ENCODE peak calls at places on chromosomes 5 and 9, in five cellular contexts. One of them, this sample, is unnamed.

GRCh38 chr9:31347082-31347617 is 1037.3 kb upstream of the ACO1 start:
- DNase-seq in neuronal stem cell: no peak
- DNase-seq in HCT116: no peak
- DNase-seq in cardiac muscle cell: no peak
- DNase-seq in aorta: no peak
- DNase-seq in this sample: no peak

GRCh38 chr5:61280205-61280604 is 51.9 kb upstream of the ZSWIM6 start:
- DNase-seq in neuronal stem cell: no peak
- DNase-seq in HCT116: peak; percentile 33
- DNase-seq in cardiac muscle cell: no peak
- DNase-seq in aorta: no peak
- DNase-seq in this sample: peak; percentile 72

GRCh38 chr9:97470076-97470475 is 31.4 kb upstream of the TMOD1 start:
- DNase-seq in neuronal stem cell: no peak
- DNase-seq in HCT116: peak; percentile 7
- DNase-seq in cardiac muscle cell: peak; percentile 38
- DNase-seq in aorta: no peak
- DNase-seq in this sample: no peak

GRCh38 chr9:6545017-6545691 is 100.4 kb downstream of the GLDC start:
- DNase-seq in neuronal stem cell: no peak
- DNase-seq in HCT116: no peak
- DNase-seq in cardiac muscle cell: no peak
- DNase-seq in aorta: no peak
- DNase-seq in this sample: no peak

GRCh38 chr9:109604788-109605187 is 106.7 kb upstream of the PTPN3 start:
- DNase-seq in neuronal stem cell: no peak
- DNase-seq in HCT116: no peak
- DNase-seq in cardiac muscle cell: no peak
- DNase-seq in aorta: no peak
- DNase-seq in this sample: no peak

GRCh38 chr9:124045076-124045829 is 33.7 kb downstream of the LHX2 start:
- DNase-seq in neuronal stem cell: no peak
- DNase-seq in HCT116: no peak
- DNase-seq in cardiac muscle cell: no peak
- DNase-seq in aorta: no peak
- DNase-seq in this sample: no peak

GRCh38 chr9:84759300-84759750 is 89.8 kb downstream of the NTRK2 start:
- DNase-seq in neuronal stem cell: no peak
- DNase-seq in HCT116: no peak
- DNase-seq in cardiac muscle cell: no peak
- DNase-seq in aorta: no peak
- DNase-seq in this sample: no peak

GRCh38 chr5:159097461-159098284 is 2.0 kb downstream of the EBF1 start:
- DNase-seq in neuronal stem cell: peak; percentile 23
- DNase-seq in HCT116: no peak
- DNase-seq in cardiac muscle cell: no peak
- DNase-seq in aorta: peak; percentile 71
- DNase-seq in this sample: no peak

GRCh38 chr9:35666045-35666444 is 1.1 kb upstream of the ARHGEF39 start:
- DNase-seq in neuronal stem cell: no peak
- DNase-seq in HCT116: no peak
- DNase-seq in cardiac muscle cell: no peak
- DNase-seq in aorta: no peak
- DNase-seq in this sample: no peak

GRCh38 chr9:99387416-99387815 is 165.3 kb downstream of the SEC61B start:
- DNase-seq in neuronal stem cell: no peak
- DNase-seq in HCT116: no peak
- DNase-seq in cardiac muscle cell: no peak
- DNase-seq in aorta: no peak
- DNase-seq in this sample: no peak

GRCh38 chr5:61675015-61675692 is 343.1 kb downstream of the ZSWIM6 start:
- DNase-seq in neuronal stem cell: peak; percentile 63
- DNase-seq in HCT116: peak; percentile 12
- DNase-seq in cardiac muscle cell: no peak
- DNase-seq in aorta: no peak
- DNase-seq in this sample: no peak

GRCh38 chr5:179793470-179794139 is at the start of gene LTC4S:
- DNase-seq in neuronal stem cell: no peak
- DNase-seq in HCT116: no peak
- DNase-seq in cardiac muscle cell: no peak
- DNase-seq in aorta: peak; percentile 95
- DNase-seq in this sample: peak; percentile 66

GRCh38 chr5:155460501-155460931 is 447.0 kb downstream of the KIF4B start:
- DNase-seq in neuronal stem cell: no peak
- DNase-seq in HCT116: no peak
- DNase-seq in cardiac muscle cell: no peak
- DNase-seq in aorta: no peak
- DNase-seq in this sample: no peak

GRCh38 chr5:119179857-119180641 is 109.2 kb downstream of the DMXL1 start:
- DNase-seq in neuronal stem cell: no peak
- DNase-seq in HCT116: no peak
- DNase-seq in cardiac muscle cell: no peak
- DNase-seq in aorta: no peak
- DNase-seq in this sample: no peak

GRCh38 chr5:155311721-155312120 is 298.2 kb downstream of the KIF4B start:
- DNase-seq in neuronal stem cell: no peak
- DNase-seq in HCT116: no peak
- DNase-seq in cardiac muscle cell: no peak
- DNase-seq in aorta: no peak
- DNase-seq in this sample: no peak

GRCh38 chr5:151087475-151087874 is 6.6 kb upstream of the TNIP1 start:
- DNase-seq in neuronal stem cell: no peak
- DNase-seq in HCT116: no peak
- DNase-seq in cardiac muscle cell: no peak
- DNase-seq in aorta: no peak
- DNase-seq in this sample: no peak

GRCh38 chr5:168227973-168228615 is 63.4 kb upstream of the WWC1 start:
- DNase-seq in neuronal stem cell: no peak
- DNase-seq in HCT116: no peak
- DNase-seq in cardiac muscle cell: no peak
- DNase-seq in aorta: no peak
- DNase-seq in this sample: no peak

GRCh38 chr5:126808619-126809018 is 31.7 kb downstream of the LMNB1 start:
- DNase-seq in neuronal stem cell: peak; percentile 4
- DNase-seq in HCT116: no peak
- DNase-seq in cardiac muscle cell: peak; percentile 47
- DNase-seq in aorta: no peak
- DNase-seq in this sample: no peak

GRCh38 chr5:130532786-130533185 is 628.5 kb downstream of the CHSY3 start:
- DNase-seq in neuronal stem cell: no peak
- DNase-seq in HCT116: no peak
- DNase-seq in cardiac muscle cell: no peak
- DNase-seq in aorta: no peak
- DNase-seq in this sample: no peak

GRCh38 chr5:32707394-32707997 is 3.6 kb upstream of the NPR3 start:
- DNase-seq in neuronal stem cell: peak; percentile 18
- DNase-seq in HCT116: peak; percentile 21
- DNase-seq in cardiac muscle cell: peak; percentile 36
- DNase-seq in aorta: no peak
- DNase-seq in this sample: no peak

GRCh38 chr9:107251756-107252322 is 31.2 kb upstream of the RAD23B start:
- DNase-seq in neuronal stem cell: no peak
- DNase-seq in HCT116: no peak
- DNase-seq in cardiac muscle cell: no peak
- DNase-seq in aorta: no peak
- DNase-seq in this sample: no peak

DNA sequence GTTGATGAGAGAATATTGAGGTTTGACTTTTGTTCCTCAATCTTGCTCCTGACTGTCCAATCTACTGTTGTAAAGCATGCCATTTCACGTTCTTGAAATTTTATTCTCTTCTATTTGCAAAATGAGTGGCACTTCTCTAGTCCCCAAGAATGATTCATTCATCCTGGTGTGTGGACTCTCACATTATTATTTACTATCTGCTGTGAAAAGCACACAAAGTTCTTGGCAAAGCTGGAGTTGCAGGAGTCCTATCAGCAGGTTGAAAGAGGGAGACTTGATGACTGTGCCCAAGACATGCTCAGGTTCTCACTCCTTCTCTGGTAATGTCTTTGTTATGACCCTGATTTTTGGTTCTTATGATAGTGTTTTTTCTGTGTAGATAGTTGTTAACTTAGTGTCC is 382.6 kb downstream of the DMRTA1 start:
- DNase-seq in neuronal stem cell: no peak
- DNase-seq in HCT116: no peak
- DNase-seq in cardiac muscle cell: no peak
- DNase-seq in aorta: no peak
- DNase-seq in this sample: no peak
- H3K27ac ChIP-seq in neuronal stem cell: no peak overlapping the region
- H3K27ac ChIP-seq in HCT116: no peak overlapping the region
- H3K27ac ChIP-seq in cardiac muscle cell: no peak overlapping the region
- H3K27ac ChIP-seq in aorta: no peak overlapping the region
- H3K27ac ChIP-seq in this sample: no peak overlapping the region

GRCh38 chr5:177984565-177985166 is 11.4 kb downstream of the PROP1 start:
- DNase-seq in neuronal stem cell: no peak
- DNase-seq in HCT116: no peak
- DNase-seq in cardiac muscle cell: no peak
- DNase-seq in aorta: no peak
- DNase-seq in this sample: no peak
- H3K27me3 ChIP-seq in neuronal stem cell: no peaks in the 10 kb centered on the region
- H3K27me3 ChIP-seq in HCT116: no peaks in the 10 kb centered on the region
- H3K27me3 ChIP-seq in cardiac muscle cell: peaks cover 48% of the 10 kb centered on the region
- H3K27me3 ChIP-seq in aorta: no peaks in the 10 kb centered on the region
- H3K27me3 ChIP-seq in this sample: peaks cover 17% of the 10 kb centered on the region

DNA sequence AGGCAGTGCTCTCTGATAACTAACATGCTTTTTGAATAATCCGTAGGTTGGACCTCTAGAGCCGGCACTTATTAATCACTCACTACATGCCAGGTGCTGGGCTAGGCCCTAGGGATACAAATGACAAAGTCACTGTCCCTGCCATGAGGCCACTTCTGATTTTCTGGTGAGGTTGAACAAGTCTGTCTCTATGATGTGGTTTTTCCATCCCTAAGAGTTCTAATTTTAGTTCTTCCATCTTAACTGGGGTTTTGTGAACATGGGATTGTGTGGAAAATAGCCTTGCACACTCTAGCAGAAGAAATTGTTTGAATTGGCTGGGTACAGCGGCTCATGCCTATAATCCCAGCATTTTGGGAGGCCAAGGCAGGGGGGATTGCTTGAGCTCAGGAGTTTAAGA is 64.6 kb downstream of the IL31RA start:
- DNase-seq in neuronal stem cell: no peak
- DNase-seq in HCT116: no peak
- DNase-seq in cardiac muscle cell: no peak
- DNase-seq in aorta: no peak
- DNase-seq in this sample: no peak
- H3K27ac ChIP-seq in neuronal stem cell: no peak overlapping the region
- H3K27ac ChIP-seq in HCT116: no peak overlapping the region
- H3K27ac ChIP-seq in cardiac muscle cell: no peak overlapping the region
- H3K27ac ChIP-seq in aorta: no peak overlapping the region
- H3K27ac ChIP-seq in this sample: no peak overlapping the region

GRCh38 chr5:172565455-172565854 is 75.6 kb upstream of the NEURL1B start:
- DNase-seq in neuronal stem cell: no peak
- DNase-seq in HCT116: no peak
- DNase-seq in cardiac muscle cell: no peak
- DNase-seq in aorta: no peak
- DNase-seq in this sample: no peak
- H3K27me3 ChIP-seq in neuronal stem cell: no peaks in the 10 kb centered on the region
- H3K27me3 ChIP-seq in HCT116: peaks cover 9% of the 10 kb centered on the region
- H3K27me3 ChIP-seq in cardiac muscle cell: no peaks in the 10 kb centered on the region
- H3K27me3 ChIP-seq in aorta: no peaks in the 10 kb centered on the region
- H3K27me3 ChIP-seq in this sample: no peaks in the 10 kb centered on the region

DNA sequence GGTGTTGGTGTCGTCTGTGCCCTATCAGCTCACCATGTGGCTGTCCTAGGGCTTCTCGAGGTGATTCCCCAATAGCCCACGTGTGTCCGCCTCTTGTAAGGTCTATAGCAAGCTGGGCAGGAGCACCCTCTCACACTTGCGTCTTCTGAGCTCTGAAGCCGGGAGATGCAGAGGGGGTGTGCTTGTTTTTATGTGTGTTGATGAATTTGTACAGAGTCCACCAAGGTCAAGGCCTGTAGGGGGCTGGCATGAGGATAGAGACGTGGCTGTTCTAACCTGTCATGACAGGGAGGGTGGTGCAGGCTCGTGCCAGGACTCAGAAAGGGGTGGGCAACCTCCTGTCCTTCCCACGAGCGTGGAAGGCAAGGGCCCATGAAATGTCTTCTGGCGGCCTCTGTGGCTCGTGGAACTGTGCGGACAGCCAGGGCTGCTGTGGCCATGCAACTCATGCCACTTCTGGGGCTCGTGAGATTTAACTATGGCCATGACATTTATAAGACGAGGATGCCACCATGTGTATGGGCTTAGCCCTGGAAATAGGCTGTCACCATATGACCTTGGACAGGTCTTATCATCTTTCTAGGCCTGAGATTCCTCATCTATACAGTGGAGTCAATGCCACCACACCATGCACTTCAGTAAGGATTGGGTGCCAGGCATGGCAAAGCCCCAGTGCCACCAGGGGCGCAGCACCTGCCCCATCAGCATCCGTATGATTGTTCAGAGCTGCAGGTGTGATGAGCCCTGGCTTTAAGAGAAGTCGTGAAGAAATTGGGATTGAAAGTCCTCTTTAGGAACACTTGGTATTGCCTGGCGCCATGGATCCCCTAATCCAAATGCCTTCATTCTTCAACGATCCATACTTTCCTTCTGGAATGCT is 2.3 kb upstream of the OLFM1 start:
- DNase-seq in neuronal stem cell: no peak
- DNase-seq in HCT116: no peak
- DNase-seq in cardiac muscle cell: no peak
- DNase-seq in aorta: no peak
- DNase-seq in this sample: no peak
- H3K27ac ChIP-seq in neuronal stem cell: no peak overlapping the region
- H3K27ac ChIP-seq in HCT116: no peak overlapping the region
- H3K27ac ChIP-seq in cardiac muscle cell: no peak overlapping the region
- H3K27ac ChIP-seq in aorta: no peak overlapping the region
- H3K27ac ChIP-seq in this sample: no peak overlapping the region

GRCh38 chr5:1915316-1915715 is 32.6 kb upstream of the IRX4 start:
- DNase-seq in neuronal stem cell: no peak
- DNase-seq in HCT116: no peak
- DNase-seq in cardiac muscle cell: no peak
- DNase-seq in aorta: no peak
- DNase-seq in this sample: peak; percentile 37
- H3K27me3 ChIP-seq in neuronal stem cell: no peaks in the 10 kb centered on the region
- H3K27me3 ChIP-seq in HCT116: no peaks in the 10 kb centered on the region
- H3K27me3 ChIP-seq in cardiac muscle cell: no peaks in the 10 kb centered on the region
- H3K27me3 ChIP-seq in aorta: no peaks in the 10 kb centered on the region
- H3K27me3 ChIP-seq in this sample: no peaks in the 10 kb centered on the region

DNA sequence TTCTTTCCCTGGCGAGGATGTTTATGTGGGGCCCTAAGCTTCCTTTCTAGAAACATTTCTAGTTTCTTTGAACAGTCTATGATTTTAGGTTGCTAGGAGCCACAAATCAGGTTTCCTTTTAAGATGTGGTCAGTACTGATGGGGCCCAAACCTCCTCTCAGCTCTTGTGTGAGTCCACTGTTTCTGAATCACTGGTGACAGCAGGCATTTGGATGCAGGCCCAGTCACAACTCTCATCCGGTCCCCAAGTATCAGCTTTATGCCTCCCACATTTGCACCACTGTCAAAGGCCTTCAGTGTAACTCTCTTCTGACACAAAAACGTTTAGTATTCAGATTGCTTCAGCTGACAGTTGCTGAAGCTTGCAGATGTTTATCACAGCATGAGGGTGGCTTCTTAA is 7.8 kb downstream of the DMRT2 start:
- DNase-seq in neuronal stem cell: no peak
- DNase-seq in HCT116: no peak
- DNase-seq in cardiac muscle cell: no peak
- DNase-seq in aorta: no peak
- DNase-seq in this sample: no peak
- H3K27ac ChIP-seq in neuronal stem cell: no peak overlapping the region
- H3K27ac ChIP-seq in HCT116: no peak overlapping the region
- H3K27ac ChIP-seq in cardiac muscle cell: no peak overlapping the region
- H3K27ac ChIP-seq in aorta: no peak overlapping the region
- H3K27ac ChIP-seq in this sample: no peak overlapping the region

This sample was measured in RWPE2.